ENCODE peak calls at places on chromosomes 6 and 20, in four cellular contexts. K is GM12878, N is SK-N-SH, M is HepG2. L is an unnamed sample.

GRCh38 chr6:134590449-134590848 is 272.5 kb upstream of the SGK1 start:
- DNase-seq in K (no peak), N (no peak), M (no peak), L (no peak)

GRCh38 chr6:95923518-95923917 is 92.3 kb upstream of the FUT9 start:
- DNase-seq in K (no peak), N (peak; percentile 10), M (peak; percentile 42), L (peak; percentile 53)

GRCh38 chr20:1632228-1632577 is 12.4 kb upstream of the SIRPB1 start:
- DNase-seq in K (no peak), N (no peak), M (no peak), L (no peak)

GRCh38 chr6:33415831-33416230 is 2.1 kb downstream of the CUTA start:
- DNase-seq in K (no peak), N (no peak), M (no peak), L (no peak)

GRCh38 chr6:112289039-112289566 is 34.7 kb upstream of the LAMA4 start:
- DNase-seq in K (no peak), N (no peak), M (no peak), L (no peak)

GRCh38 chr6:119647309-119647708 is 297.7 kb upstream of the MAN1A1 start:
- DNase-seq in K (no peak), N (no peak), M (no peak), L (no peak)

GRCh38 chr6:127190552-127190951 is 72.1 kb downstream of the RSPO3 start:
- DNase-seq in K (no peak), N (no peak), M (no peak), L (no peak)

GRCh38 chr6:47922391-47922790 is 140.6 kb downstream of the OPN5 start:
- DNase-seq in K (no peak), N (no peak), M (no peak), L (no peak)

GRCh38 chr6:135419162-135419561 is 78.4 kb downstream of the AHI1 start:
- DNase-seq in K (no peak), N (no peak), M (no peak), L (no peak)

DNA sequence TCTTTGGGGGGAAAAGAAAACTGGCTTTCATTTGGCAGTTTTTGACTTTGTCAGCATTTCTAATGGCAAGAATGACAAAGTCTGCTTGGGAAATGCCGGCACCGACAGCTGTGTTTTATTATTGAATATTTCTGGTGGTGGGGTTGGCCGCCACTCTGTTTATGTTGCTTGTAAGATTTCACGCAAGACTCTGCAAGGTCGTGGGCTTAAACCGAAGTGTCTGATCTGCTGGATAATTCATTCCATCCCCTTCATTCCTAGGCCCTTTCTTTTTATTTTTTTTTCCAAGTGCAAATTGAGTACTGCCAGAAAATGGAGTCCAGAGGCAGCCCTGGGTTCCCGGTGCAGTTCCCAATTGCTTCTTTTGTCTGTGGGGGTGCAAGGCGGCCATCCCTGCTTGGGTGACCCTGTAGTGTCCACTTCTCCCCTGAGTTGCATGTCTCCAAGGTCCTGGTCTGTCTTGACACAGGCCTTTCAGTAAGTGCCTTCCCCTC is 170.4 kb upstream of the PMEPA1 start:
- DNase-seq in K (no peak), N (no peak), M (no peak), L (no peak)
- TF ChIP-seq TCF12 in K (no peak), N (no peak), M (no peak), L (no peak)

DNA sequence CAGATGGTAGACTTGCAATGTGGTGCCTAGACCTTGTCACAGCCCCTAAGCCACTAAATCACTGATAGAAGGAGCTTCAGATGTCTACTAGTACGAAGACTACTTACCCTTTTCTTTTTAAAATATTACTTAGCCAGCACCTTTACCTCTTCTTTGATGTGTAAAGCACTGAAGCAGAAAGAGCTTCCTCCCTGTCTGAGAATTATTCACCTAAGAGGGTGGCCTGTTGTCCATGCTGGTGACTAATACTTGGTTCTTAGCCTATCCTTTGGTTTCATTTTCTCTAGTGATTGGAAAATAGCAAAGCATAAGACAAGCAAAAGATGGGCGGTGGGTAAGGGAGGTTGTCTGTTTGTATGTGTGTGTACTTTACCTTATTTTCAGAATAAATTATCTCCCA is 794.6 kb downstream of the TFAP2A start:
- DNase-seq in K (no peak), N (no peak), M (no peak), L (no peak)
- TF ChIP-seq TCF12 in K (no peak), N (no peak), M (no peak), L (no peak)

DNA sequence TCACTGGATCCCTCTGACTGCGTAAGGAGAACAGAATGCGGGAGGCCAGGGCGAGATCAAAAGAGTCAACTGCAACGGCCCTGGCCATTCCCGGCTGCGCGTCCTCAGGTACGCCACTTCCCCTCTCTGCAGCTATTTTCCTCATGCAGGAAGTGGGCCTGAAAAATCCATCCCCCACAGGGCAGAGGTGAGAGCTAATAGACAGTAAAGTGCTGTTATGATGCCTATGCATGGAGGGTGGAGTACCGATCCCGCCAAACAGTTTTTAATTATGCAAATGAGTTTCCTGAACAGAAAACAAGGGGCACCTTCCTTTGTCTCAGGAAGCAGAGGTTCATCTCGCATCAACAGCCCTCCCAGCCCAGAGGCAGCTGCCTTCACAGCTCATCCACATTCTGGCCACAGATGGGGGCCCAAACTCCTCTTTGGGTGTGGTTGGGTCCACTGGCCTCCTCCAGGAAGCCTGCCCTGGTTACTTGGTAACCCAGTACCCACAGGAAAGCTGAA is 9.3 kb downstream of the PREX1 start:
- DNase-seq in K (peak; percentile 59), N (no peak), M (no peak), L (no peak)
- TF ChIP-seq TCF12 in K (no peak), N (no peak), M (no peak), L (no peak)

DNA sequence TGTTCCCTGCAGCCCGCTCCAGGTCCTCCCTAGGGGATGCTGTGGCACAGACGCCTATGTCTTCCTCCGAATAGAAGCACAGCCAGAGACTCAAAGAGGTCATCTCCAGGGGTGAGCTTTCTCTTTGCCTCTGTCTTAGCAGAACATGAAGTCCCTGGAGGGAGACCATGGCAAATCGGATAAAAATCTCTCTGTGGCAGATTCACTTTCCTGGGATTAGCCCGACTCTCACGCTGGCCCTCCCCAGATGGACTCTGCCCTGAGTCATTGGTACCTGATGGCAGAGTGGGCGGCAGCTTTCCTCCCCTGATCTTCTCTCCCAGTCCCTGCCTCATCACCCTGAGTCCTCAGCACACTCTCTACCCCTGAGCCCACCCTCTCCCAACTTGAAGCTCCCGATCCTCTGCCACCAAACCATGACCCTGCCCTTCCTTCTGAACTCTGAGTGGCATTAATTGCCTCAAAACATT is 58.0 kb upstream of the CCDC167 start:
- DNase-seq in K (no peak), N (no peak), M (no peak), L (no peak)
- TF ChIP-seq TCF12 in K (no peak), N (no peak), M (no peak), L (no peak)

DNA sequence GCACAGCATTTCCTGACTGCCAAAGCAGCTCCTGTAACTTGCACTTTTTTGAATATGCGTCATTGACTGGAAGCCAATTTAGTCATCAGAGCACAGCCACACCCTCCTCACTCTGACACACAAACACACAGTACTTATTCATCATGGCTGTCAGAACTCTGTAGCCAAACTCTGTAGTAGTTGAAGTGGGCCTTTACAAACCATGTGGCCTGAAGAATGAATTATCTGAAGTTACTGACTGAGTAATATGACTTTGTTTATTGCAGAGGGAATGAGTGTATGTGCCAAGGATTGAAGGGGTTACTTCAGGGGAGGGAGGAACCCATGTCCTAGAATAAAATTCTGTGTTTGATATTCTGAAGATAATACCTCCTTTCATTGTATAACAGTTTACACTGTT is 102.7 kb downstream of the FIG4 start:
- DNase-seq in K (no peak), N (no peak), M (no peak), L (no peak)
- TF ChIP-seq TCF12 in K (no peak), N (peak; percentile 50), M (no peak), L (no peak)

GRCh38 chr6:149948616-149949015 is 6.8 kb downstream of the ULBP2 start:
- DNase-seq in K (no peak), N (no peak), M (no peak), L (no peak)

GRCh38 chr6:149951096-149951495 is 9.3 kb downstream of the ULBP2 start:
- DNase-seq in K (no peak), N (no peak), M (no peak), L (no peak)

GRCh38 chr6:149948011-149948410 is 6.2 kb downstream of the ULBP2 start:
- DNase-seq in K (no peak), N (no peak), M (no peak), L (peak; percentile 28)

GRCh38 chr6:149951626-149952025 is 9.8 kb downstream of the ULBP2 start:
- DNase-seq in K (no peak), N (no peak), M (no peak), L (no peak)

GRCh38 chr6:149950423-149950822 is 8.6 kb downstream of the ULBP2 start:
- DNase-seq in K (no peak), N (no peak), M (no peak), L (peak; percentile 31)
- TF ChIP-seq TCF12 in K (no peak), N (no peak), M (no peak), L (no peak)

GRCh38 chr6:160256445-160256844 is 2.2 kb downstream of the SLC22A2 start:
- DNase-seq in K (no peak), N (no peak), M (no peak), L (no peak)
- TF ChIP-seq TCF12 in K (no peak), N (no peak), M (no peak), L (no peak)

DNA sequence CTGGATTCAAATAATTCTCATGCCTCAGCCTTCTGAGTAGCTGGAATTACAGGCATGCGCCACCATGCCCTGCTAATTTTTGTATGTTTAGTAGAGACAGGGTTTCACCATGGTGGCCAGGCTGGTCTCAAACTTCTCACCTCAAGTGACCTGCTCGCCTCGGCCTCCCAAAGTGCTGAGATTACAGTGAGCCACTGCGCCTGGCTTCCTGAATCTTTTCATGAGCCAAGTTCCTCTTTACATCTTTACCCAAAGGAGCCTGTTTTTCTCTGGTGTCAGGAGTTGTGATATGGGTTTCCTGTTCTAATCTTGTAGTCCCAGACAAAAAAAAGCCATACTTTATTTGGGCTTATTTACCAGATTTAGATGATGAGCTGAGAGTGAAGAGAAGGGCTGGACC is 34.4 kb downstream of the PCNA start:
- DNase-seq in K (no peak), N (no peak), M (no peak), L (no peak)
- TF ChIP-seq TCF12 in K (no peak), N (no peak), M (no peak), L (no peak)

GRCh38 chr6:87396595-87397392 is 11.0 kb upstream of the CFAP206 start:
- DNase-seq in K (no peak), N (no peak), M (no peak), L (no peak)
- TF ChIP-seq TCF12 in K (no peak), N (no peak), M (no peak), L (no peak)

GRCh38 chr20:23115823-23116222 is 29.7 kb upstream of the CD93 start:
- DNase-seq in K (peak; percentile 33), N (no peak), M (no peak), L (no peak)
- TF ChIP-seq TCF12 in K (peak; percentile 76), N (no peak), M (no peak), L (no peak)

L was measured in H1.